ENCODE peak calls at places on chromosomes 1 and 21, in five cellular contexts. L is H1, G is K562, J is GM12878, N is HepG2. Z is an unnamed sample.

GRCh38 chr1:156310962-156311361 is 11.9 kb upstream of the VHLL start:
- DNase-seq in L (no peak), G (no peak), J (no peak), N (no peak), Z (no peak)

GRCh38 chr1:156582388-156583022 is 3.0 kb downstream of the TTC24 start:
- DNase-seq in L (no peak), G (no peak), J (no peak), N (no peak), Z (no peak)

GRCh38 chr21:32360401-32360981 is 32.3 kb downstream of the URB1 start:
- DNase-seq in L (no peak), G (no peak), J (no peak), N (no peak), Z (no peak)

GRCh38 chr1:17588048-17588781 is 48.7 kb downstream of the ARHGEF10L start:
- DNase-seq in L (no peak), G (no peak), J (no peak), N (peak), Z (no peak)

GRCh38 chr1:224302947-224303346 is 27.0 kb downstream of the NVL start:
- DNase-seq in L (no peak), G (no peak), J (no peak), N (no peak), Z (no peak)

GRCh38 chr1:52553372-52554266 is 727 bp upstream of the TUT4 start:
- DNase-seq in L (peak), G (peak), J (no peak), N (peak), Z (peak)

GRCh38 chr1:178189814-178190213 is 95.9 kb downstream of the RASAL2 start:
- DNase-seq in L (no peak), G (peak), J (peak), N (peak), Z (peak)

GRCh38 chr1:81151300-81151699 is 649.4 kb upstream of the ADGRL2 start:
- DNase-seq in L (no peak), G (no peak), J (no peak), N (no peak), Z (no peak)

GRCh38 chr1:154851392-154852177 is 18.5 kb downstream of the KCNN3 start:
- DNase-seq in L (peak), G (peak), J (no peak), N (no peak), Z (peak)

GRCh38 chr1:43934279-43934985 is 831 bp downstream of the ARTN start:
- DNase-seq in L (peak), G (peak), J (no peak), N (peak), Z (peak)

GRCh38 chr21:45381865-45382697 is 22.9 kb upstream of the COL18A1 start:
- DNase-seq in L (no peak), G (no peak), J (no peak), N (no peak), Z (no peak)

GRCh38 chr1:210882414-210883221 is 251.3 kb downstream of the KCNH1 start:
- DNase-seq in L (no peak), G (no peak), J (no peak), N (no peak), Z (no peak)

GRCh38 chr1:29967261-29967660 is 730.9 kb downstream of the PTPRU start:
- DNase-seq in L (peak), G (no peak), J (no peak), N (no peak), Z (no peak)

GRCh38 chr1:182389619-182390047 is 2.0 kb downstream of the GLUL start:
- DNase-seq in L (no peak), G (no peak), J (no peak), N (peak), Z (no peak)

GRCh38 chr1:154556422-154556821 is 2.0 kb downstream of the UBE2Q1 start:
- DNase-seq in L (no peak), G (no peak), J (no peak), N (no peak), Z (no peak)

GRCh38 chr1:39398278-39399010 is 93.0 kb upstream of the BMP8A start:
- DNase-seq in L (no peak), G (peak), J (no peak), N (peak), Z (peak)

GRCh38 chr1:158248771-158249170 is 5.5 kb upstream of the CD1A start:
- DNase-seq in L (no peak), G (no peak), J (no peak), N (no peak), Z (no peak)

GRCh38 chr1:91793189-91793588 is 92.8 kb downstream of the TGFBR3 start:
- DNase-seq in L (no peak), G (no peak), J (no peak), N (no peak), Z (no peak)

GRCh38 chr1:20753589-20753988 is 21.1 kb upstream of the SH2D5 start:
- DNase-seq in L (no peak), G (no peak), J (no peak), N (no peak), Z (no peak)

GRCh38 chr1:80444171-80444570 is 1356.6 kb upstream of the ADGRL2 start:
- DNase-seq in L (no peak), G (no peak), J (no peak), N (no peak), Z (no peak)

GRCh38 chr1:7705048-7705907 is 65.8 kb upstream of the VAMP3 start:
- DNase-seq in L (peak), G (no peak), J (no peak), N (no peak), Z (no peak)

GRCh38 chr1:113256348-113256729 is 134.0 kb upstream of the MAGI3 start:
- DNase-seq in L (no peak), G (no peak), J (no peak), N (no peak), Z (no peak)

GRCh38 chr1:208975456-208975855 is 608.1 kb upstream of the CAMK1G start:
- DNase-seq in L (no peak), G (no peak), J (no peak), N (no peak), Z (no peak)

GRCh38 chr1:115426990-115427389 is 88.9 kb upstream of the NGF start:
- DNase-seq in L (no peak), G (no peak), J (no peak), N (no peak), Z (no peak)

GRCh38 chr1:31410871-31411270 is 2.1 kb upstream of the SERINC2 start:
- DNase-seq in L (no peak), G (no peak), J (no peak), N (no peak), Z (no peak)

GRCh38 chr1:155909894-155910293 is 1.3 kb downstream of the RIT1 start:
- DNase-seq in L (no peak), G (no peak), J (no peak), N (no peak), Z (no peak)

GRCh38 chr1:71270394-71270793 is 189.6 kb upstream of the ZRANB2 start:
- DNase-seq in L (no peak), G (no peak), J (no peak), N (no peak), Z (no peak)

GRCh38 chr1:210233495-210234253 is 1.1 kb downstream of the SERTAD4 start:
- DNase-seq in L (peak), G (peak), J (no peak), N (no peak), Z (peak)

GRCh38 chr1:18283601-18284385 is 176.2 kb downstream of the IGSF21 start:
- DNase-seq in L (no peak), G (no peak), J (peak), N (no peak), Z (no peak)

DNA sequence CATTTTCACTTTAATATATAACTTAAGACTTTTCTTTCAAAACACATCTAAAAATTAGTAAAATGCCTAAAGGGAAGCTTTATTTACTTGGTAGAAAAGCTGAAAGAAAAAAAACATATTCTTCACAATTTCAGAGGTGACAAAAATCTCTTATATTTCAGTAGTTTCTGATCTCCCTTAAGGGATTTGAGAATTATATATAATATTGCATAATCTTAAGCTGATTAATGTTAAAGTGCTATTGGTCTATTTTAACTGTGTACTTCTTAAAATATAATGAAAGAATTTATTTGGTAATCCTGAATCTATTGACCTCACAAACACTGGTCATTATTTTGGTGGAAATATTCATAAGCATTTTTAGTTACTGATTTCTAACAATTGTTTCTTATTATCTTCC is 1.2 kb upstream of the VPS45 start:
- DNase-seq in L (no peak), G (no peak), J (no peak), N (no peak), Z (no peak)
- H2AFZ ChIP-seq in L (peak), G (peak), J (peak), N (no peak), Z (peak)

GRCh38 chr21:42302794-42303193 is 12.4 kb downstream of the TFF3 start:
- DNase-seq in L (no peak), G (no peak), J (no peak), N (no peak), Z (no peak)
- TF ChIP-seq CEBPB in L (no peak), G (no peak), J (no peak), N (no peak), Z (no peak)

DNA sequence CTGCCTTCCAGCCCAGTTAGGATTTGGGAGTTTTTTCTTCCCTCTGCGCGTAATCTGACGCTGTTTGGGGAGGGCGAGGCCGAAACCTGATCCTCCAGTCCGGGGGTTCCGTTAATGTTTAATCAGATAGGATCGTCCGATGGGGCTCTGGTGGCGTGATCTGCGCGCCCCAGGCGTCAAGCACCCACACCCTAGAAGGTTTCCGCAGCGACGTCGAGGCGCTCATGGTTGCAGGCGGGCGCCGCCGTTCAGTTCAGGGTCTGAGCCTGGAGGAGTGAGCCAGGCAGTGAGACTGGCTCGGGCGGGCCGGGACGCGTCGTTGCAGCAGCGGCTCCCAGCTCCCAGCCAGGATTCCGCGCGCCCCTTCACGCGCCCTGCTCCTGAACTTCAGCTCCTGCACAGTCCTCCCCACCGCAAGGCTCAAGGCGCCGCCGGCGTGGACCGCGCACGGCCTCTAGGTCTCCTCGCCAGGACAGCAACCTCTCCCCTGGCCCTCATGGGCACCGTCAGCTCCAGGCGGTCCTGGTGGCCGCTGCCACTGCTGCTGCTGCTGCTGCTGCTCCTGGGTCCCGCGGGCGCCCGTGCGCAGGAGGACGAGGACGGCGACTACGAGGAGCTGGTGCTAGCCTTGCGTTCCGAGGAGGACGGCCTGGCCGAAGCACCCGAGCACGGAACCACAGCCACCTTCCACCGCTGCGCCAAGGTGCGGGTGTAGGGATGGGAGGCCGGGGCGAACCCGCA is at the start of gene PCSK9:
- DNase-seq in L (peak), G (peak), J (no peak), N (peak), Z (peak)
- TF ChIP-seq EZH2 in L (peak), G (no peak), J (no peak), N (no peak), Z (no peak)

GRCh38 chr1:186165303-186165702 is 209.8 kb downstream of the TPR start:
- DNase-seq in L (no peak), G (no peak), J (no peak), N (no peak), Z (no peak)
- H2AFZ ChIP-seq in L (no peak), G (no peak), J (no peak), N (no peak), Z (no peak)

GRCh38 chr1:203440780-203441179 is 34.8 kb upstream of the PRELP start:
- DNase-seq in L (no peak), G (no peak), J (no peak), N (no peak), Z (no peak)

GRCh38 chr1:203439086-203439620 is 36.5 kb upstream of the PRELP start:
- DNase-seq in L (no peak), G (no peak), J (no peak), N (no peak), Z (no peak)

GRCh38 chr1:203437696-203438315 is 37.8 kb upstream of the PRELP start:
- DNase-seq in L (no peak), G (no peak), J (no peak), N (no peak), Z (no peak)

DNA sequence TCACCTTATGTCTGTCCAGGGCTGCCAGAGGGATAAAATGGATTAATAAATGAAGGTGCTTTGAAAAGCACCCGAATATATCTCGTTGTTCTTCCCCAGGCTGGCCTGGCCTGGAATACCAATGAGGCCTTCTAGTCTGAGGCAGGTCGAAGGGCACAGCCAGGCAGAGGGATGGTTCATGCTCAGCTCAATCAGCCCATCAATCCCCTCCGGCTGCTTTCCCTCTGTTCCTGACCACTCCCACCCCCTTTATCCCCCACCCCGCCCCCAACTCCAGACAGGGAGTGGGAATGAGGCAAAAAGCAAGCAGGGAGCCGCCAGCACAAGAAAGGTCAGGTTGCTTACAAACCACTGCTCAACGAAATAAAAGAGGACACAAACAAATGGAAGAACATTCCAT is 40.0 kb upstream of the PRELP start:
- DNase-seq in L (no peak), G (no peak), J (no peak), N (no peak), Z (no peak)
- TF ChIP-seq CEBPB in L (no peak), G (no peak), J (no peak), N (no peak), Z (no peak)

DNA sequence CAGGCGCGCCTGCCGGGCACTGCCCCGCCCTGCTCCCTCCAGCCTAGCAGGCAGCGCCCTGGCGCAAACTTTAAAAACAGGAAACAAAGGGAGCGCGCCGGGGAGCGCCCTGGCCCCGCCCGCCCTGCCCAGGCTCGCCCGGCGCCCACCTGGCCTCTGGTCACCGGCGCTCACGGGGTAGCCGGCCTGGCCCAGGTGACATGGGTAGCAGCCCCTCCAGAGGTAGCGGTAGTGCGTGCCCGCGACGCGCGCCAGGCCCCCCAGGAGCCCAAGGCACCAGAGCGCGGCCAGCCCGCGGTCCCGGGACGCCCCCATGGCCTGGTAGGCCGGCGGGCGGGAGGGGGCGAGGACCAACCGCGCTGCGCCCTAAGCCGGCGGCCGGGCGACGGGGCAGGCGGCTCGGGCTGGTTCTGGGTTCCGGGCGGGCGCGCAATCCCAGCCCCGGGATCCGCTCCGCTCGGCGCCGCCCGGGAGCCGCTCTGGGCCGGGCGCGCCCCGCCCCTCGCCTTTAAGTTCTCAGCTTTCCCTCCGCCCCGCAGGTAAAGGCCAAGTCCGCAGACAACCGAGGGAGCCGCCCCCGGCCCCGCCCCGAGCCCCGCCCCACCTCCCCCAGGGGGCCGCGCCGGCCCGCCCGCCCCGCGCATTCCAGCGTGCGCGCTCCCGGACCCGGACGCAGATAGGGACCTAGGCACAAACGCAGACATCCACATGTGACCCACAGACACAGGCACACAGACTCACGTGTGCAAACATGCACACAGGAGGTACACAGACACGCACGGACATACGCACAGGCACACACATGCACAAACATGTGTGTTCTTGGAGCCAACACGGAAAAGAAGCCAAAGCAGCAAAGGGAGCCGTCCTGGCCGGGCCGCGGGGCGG is 76.7 kb downstream of the ARHGEF16 start:
- DNase-seq in L (peak), G (peak), J (no peak), N (peak), Z (peak)
- TF ChIP-seq EZH2 in L (no peak), G (no peak), J (no peak), N (no peak), Z (no peak)

GRCh38 chr1:26542781-26543443 is 13.4 kb downstream of the RPS6KA1 start:
- DNase-seq in L (no peak), G (no peak), J (no peak), N (no peak), Z (no peak)
- H2AFZ ChIP-seq in L (no peak), G (no peak), J (peak), N (no peak), Z (no peak)

DNA sequence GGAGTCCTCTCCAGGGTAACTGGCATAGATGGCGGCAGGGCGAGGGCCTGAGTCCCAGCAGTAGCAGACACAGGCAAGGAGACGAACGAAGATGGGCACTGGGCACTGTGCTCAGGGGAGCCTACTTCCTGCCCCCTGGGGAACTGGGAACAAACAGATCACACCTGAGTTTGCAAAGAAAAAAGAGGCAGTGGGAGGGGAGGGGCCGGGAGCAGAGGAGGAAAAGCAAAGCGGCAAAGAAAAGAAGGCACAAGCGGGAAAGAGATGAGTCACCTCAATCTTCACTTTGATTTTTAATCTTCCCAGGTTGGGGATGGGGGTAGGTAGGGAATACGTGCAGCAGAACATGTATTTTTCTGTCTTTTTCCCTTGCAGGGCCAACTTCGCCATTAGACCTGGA is 44.0 kb downstream of the ZSCAN20 start:
- DNase-seq in L (no peak), G (no peak), J (no peak), N (no peak), Z (no peak)
- TF ChIP-seq CEBPB in L (no peak), G (no peak), J (no peak), N (no peak), Z (no peak)

GRCh38 chr21:41762753-41763152 is 4.1 kb downstream of the RIPK4 start:
- DNase-seq in L (no peak), G (no peak), J (no peak), N (no peak), Z (no peak)

GRCh38 chr21:41759926-41760325 is 6.9 kb downstream of the RIPK4 start:
- DNase-seq in L (no peak), G (no peak), J (no peak), N (no peak), Z (no peak)

GRCh38 chr21:41762236-41762635 is 4.6 kb downstream of the RIPK4 start:
- DNase-seq in L (peak), G (no peak), J (no peak), N (no peak), Z (no peak)

GRCh38 chr21:41760411-41760810 is 6.4 kb downstream of the RIPK4 start:
- DNase-seq in L (no peak), G (no peak), J (no peak), N (no peak), Z (no peak)

DNA sequence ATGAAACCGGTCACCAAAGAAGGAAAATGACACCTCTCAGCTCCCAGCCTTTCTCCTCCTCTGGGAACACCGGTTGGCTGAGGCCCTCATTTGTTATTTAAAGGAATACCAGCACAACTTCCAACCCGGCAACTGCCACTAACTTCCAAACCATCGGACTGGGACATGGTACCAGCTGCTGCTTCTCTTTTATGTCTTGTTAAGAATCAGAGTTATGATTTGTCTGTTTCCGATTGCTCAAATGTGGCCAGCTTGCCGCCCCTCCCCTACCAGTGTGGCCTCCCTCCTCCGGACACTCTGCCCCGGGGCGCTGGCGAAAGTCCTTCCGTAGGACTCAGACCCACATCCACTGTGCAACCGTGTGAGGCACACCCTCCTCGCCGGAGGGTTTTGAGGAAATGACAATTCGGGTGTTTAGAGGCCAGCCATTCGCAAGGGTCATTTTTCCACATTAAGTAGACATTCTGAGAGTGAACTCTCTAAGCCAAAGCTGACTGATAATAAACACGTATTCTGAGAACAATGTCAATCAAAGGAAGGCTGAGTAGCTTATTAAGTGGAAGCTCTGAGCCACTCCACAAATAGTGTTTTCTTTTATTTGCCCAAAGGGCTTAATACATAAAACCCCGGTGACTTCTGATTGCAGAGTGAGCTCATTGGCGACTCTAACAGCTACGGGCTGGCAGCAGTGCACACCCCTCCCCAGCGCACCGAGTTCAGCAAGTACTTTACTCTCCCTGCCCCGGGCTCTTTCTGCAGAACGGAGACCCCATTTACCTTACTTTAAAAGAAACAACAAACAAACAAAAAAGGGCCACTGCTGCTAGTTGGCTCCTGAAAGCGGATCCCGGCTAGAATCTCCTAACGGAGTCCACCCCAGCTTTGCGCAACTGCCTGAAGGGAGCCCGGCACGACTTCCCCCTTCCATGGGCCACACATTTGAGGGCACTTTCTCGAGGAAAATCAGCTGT is 5.4 kb downstream of the RIPK4 start:
- DNase-seq in L (no peak), G (no peak), J (no peak), N (peak), Z (no peak)
- TF ChIP-seq EZH2 in L (no peak), G (no peak), J (no peak), N (no peak), Z (no peak)